ENCODE peak calls at places on chromosomes 2 and 18, in five cellular contexts. J is cardiac muscle cell, F is coronary artery, Q is tibial artery, H is left ventricle myocardium inferior. L is an unnamed sample.

GRCh38 chr2:219250044-219250781 is 2.8 kb upstream of the TUBA4B start:
- DNase-seq in Q (no peak), J (no peak), H (no peak), F (no peak), L (no peak)

GRCh38 chr2:8819194-8819593 is 18.2 kb downstream of the KIDINS220 start:
- DNase-seq in H (no peak), Q (no peak), J (no peak), F (no peak), L (no peak)

GRCh38 chr18:76405761-76406356 is 89.2 kb downstream of the ZNF516 start:
- DNase-seq in H (peak), J (peak), Q (no peak), F (peak), L (no peak)

GRCh38 chr2:157825885-157826284 is 50.2 kb downstream of the ACVR1 start:
- DNase-seq in F (no peak), H (no peak), Q (no peak), J (peak), L (no peak)

GRCh38 chr2:8592736-8593135 is 89.1 kb upstream of the ID2 start:
- DNase-seq in Q (no peak), J (no peak), H (no peak), F (no peak), L (no peak)

GRCh38 chr2:188512456-188512855 is 220.8 kb downstream of the GULP1 start:
- DNase-seq in J (peak), H (no peak), Q (no peak), F (no peak), L (peak)

GRCh38 chr18:35084494-35085449 is 43.6 kb downstream of the MAPRE2 start:
- DNase-seq in J (no peak), F (no peak), Q (no peak), H (no peak), L (no peak)

GRCh38 chr18:21722687-21723086 is 17.9 kb upstream of the MIB1 start:
- DNase-seq in Q (no peak), H (no peak), J (no peak), F (no peak), L (no peak)

GRCh38 chr2:174024524-174025270 is 59.5 kb upstream of the SP3 start:
- DNase-seq in J (peak), H (peak), Q (peak), F (no peak), L (peak)

GRCh38 chr2:33607137-33607781 is 8.2 kb upstream of the FAM98A start:
- DNase-seq in J (no peak), Q (no peak), F (no peak), H (no peak), L (no peak)
- H3K4me3 ChIP-seq in J (no peak), Q (no peak), F (no peak), H (no peak), L (no peak)

DNA sequence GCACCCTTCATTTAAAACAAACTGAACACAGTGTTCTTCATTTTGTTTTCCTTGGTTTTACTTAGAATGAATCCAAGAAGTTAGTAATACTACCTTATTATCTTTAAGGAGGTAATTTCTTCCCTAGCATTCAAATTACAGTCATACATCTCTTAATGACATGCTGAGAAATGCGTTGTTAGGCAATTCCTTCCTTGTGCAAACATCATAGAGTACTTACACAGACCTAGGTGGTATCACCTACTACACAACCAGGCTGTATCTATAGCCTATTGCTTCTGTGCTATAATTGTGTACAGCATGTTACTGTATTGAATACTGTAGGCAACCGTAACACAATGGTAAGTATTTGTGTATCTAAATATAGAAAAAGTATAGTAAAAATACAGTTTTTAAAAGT is 8.4 kb upstream of the CABYR start:
- DNase-seq in J (no peak), F (no peak), Q (no peak), H (no peak), L (no peak)
- TF ChIP-seq CTCF in J (no peak), F (no peak), Q (no peak), H (no peak), L (no peak)

GRCh38 chr2:240820014-240820606 is at the start of gene KIF1A:
- DNase-seq in F (no peak), H (peak), Q (no peak), J (no peak), L (no peak)
- H3K4me3 ChIP-seq in F (peak), H (peak), Q (peak), J (peak), L (no peak)

DNA sequence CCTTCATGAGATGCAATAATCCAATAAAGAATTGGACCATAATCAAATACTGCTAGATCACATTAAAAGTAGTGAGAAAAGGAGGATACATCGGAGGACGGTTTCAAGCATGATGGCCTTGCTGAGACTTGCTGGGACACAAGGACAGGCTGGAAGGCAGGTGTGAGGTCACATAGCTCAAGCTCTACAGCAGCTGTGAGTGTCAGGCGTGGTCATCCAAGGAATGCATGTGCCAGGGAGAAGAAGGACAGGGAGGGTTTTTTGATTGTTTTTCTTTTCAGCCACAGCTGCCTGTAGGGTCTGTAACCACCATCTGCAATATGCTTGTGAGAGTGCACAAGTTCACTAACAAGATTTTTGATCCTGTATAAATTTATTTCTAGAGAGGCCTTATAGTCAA is 57.6 kb downstream of the BMP10 start:
- DNase-seq in Q (no peak), H (no peak), F (no peak), J (no peak), L (no peak)
- TF ChIP-seq CTCF in Q (no peak), H (no peak), F (no peak), J (no peak), L (no peak)

GRCh38 chr2:26157580-26157979 is 15.3 kb upstream of the GAREM2 start:
- DNase-seq in J (no peak), H (no peak), F (no peak), Q (no peak), L (no peak)
- H3K4me3 ChIP-seq in J (no peak), H (no peak), F (no peak), Q (no peak), L (no peak)

DNA sequence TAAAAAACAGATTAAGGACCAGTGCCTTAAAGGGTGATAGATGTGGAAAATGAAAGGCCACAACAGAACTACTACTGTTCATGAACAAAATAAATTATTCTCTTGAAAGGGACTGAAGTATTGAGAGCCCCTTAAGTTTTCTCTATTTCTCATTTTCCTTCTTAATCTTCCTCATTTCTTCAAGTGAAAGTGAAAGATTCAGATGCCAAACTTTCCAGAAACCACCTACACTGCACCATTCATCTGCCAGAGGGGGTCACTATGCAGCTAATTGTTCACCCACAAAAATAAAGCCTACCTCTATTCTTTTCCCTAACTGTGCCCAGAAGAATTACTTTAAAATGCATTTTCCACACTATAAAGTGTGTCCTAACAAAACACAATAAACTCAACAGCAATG is 140.1 kb downstream of the NR4A2 start:
- DNase-seq in H (no peak), Q (no peak), J (no peak), F (no peak), L (no peak)
- TF ChIP-seq CTCF in H (peak), Q (no peak), J (peak), F (no peak), L (peak)

GRCh38 chr18:58391113-58391892 is 237.6 kb downstream of the ALPK2 start:
- DNase-seq in J (no peak), H (no peak), Q (no peak), F (peak), L (no peak)

GRCh38 chr18:58390399-58390798 is 238.5 kb downstream of the ALPK2 start:
- DNase-seq in Q (no peak), J (no peak), H (no peak), F (peak), L (no peak)

GRCh38 chr18:58393295-58393694 is 235.6 kb downstream of the ALPK2 start:
- DNase-seq in F (no peak), Q (peak), H (no peak), J (no peak), L (no peak)

GRCh38 chr18:58392336-58393000 is 236.4 kb downstream of the ALPK2 start:
- DNase-seq in H (no peak), F (peak), J (peak), Q (no peak), L (peak)

DNA sequence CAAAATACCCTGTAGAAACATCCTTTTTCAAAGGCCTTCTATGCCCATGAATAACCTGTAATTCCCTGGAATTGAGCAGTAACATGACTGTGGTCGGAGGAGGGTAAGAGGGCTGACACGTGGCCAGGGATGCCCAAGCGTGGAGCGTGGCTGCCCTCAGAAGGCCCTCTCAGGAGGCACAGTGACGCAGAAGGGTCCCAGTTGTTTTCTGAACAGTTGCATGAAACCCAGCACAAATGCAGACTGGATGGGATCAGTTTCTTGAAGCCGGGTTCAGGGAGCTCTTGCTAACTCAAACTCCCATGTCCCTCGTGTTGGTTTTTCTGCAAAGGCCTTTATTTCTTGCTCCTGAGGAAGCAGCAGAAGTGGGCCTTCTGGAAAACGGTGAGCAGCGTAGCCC is 237.0 kb downstream of the ALPK2 start:
- DNase-seq in Q (peak), H (no peak), J (peak), F (peak), L (no peak)
- H3K4me3 ChIP-seq in Q (no peak), H (no peak), J (no peak), F (no peak), L (no peak)

GRCh38 chr2:240983361-240983995 is 14.9 kb upstream of the SNED1 start:
- DNase-seq in J (peak), F (no peak), H (peak), Q (peak), L (no peak)
- TF ChIP-seq CTCF in J (peak), F (no peak), H (peak), Q (peak), L (peak)

GRCh38 chr2:130183500-130184373 is 1.7 kb downstream of the MZT2B start:
- DNase-seq in F (no peak), Q (no peak), J (peak), H (peak), L (peak)
- H3K4me3 ChIP-seq in F (peak), Q (peak), J (no peak), H (peak), L (peak)

DNA sequence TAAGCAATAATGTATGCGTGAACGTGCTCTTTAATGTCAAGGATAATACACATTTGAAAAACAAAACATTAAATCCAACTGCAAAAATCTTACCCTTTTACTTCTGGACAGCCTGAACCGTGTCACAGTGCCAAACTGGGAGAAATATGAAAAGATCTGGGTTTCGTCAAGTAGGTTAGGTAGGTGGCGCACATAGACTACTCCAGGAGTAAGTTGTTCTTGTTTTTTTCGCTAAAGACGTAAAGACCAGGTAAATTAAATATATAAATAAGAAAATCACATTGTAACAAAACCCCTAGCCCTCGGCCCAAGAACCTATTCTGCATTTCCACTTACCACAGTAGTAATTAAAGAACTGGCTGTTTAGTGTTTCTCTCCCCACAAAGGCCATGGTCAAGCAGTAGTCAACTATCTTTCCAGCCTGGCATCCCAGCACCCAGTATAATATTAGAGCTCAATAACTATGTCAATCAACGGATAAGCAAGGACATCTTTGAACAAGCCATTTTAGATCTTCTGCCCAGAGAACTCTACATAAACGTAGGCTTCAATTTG is 1.1 kb downstream of the NIFK start:
- DNase-seq in F (no peak), J (peak), H (no peak), Q (no peak), L (no peak)
- TF ChIP-seq CTCF in F (no peak), J (no peak), H (no peak), Q (no peak), L (no peak)

L was measured in astrocyte of the cerebellum.